ENCODE peak calls at places on chromosomes 3 and 15, in six cellular contexts. F is heart left ventricle; A is naive thymus-derived CD4-positive, alpha-beta T cell; Z is HCT116; C is CD4-positive, CD25-positive, alpha-beta regulatory T cell; E is right atrium auricular region. V is an unnamed sample.

GRCh38 chr3:103002447-103002846 is 567.6 kb downstream of the ZPLD1 start:
- DNase-seq in C (no peak), Z (no peak), E (no peak), F (no peak), A (no peak), V (no peak)

GRCh38 chr3:196502775-196503181 is 790 bp downstream of the RNF168 start:
- DNase-seq in A (peak; percentile 63), E (peak; percentile 65), Z (no peak), F (peak; percentile 70), C (peak; percentile 49), V (peak; percentile 68)

GRCh38 chr3:8607285-8608040 is 37.1 kb downstream of the SSUH2 start:
- DNase-seq in Z (peak; percentile 15), A (no peak), E (peak; percentile 91), C (no peak), F (no peak), V (peak; percentile 80)

GRCh38 chr15:76059320-76060097 is at the start of gene TMEM266:
- DNase-seq in A (peak; percentile 51), E (no peak), F (peak; percentile 66), C (no peak), Z (no peak), V (peak; percentile 27)

GRCh38 chr3:33052671-33053070 is 44.3 kb downstream of the GLB1 start:
- DNase-seq in F (no peak), C (no peak), E (no peak), Z (no peak), A (no peak), V (no peak)

GRCh38 chr3:197811343-197811742 is 20.3 kb downstream of the LRCH3 start:
- DNase-seq in F (no peak), E (peak; percentile 83), C (no peak), A (no peak), Z (no peak), V (no peak)

GRCh38 chr15:24985224-24985623 is 30.4 kb downstream of the SNRPN start:
- DNase-seq in A (no peak), F (no peak), E (no peak), C (no peak), Z (no peak), V (no peak)

GRCh38 chr15:98187549-98187948 is 227.0 kb downstream of the ARRDC4 start:
- DNase-seq in A (no peak), E (no peak), F (no peak), C (no peak), Z (no peak), V (no peak)

GRCh38 chr3:76638006-76638405 is 401.9 kb upstream of the ROBO2 start:
- DNase-seq in A (no peak), Z (no peak), C (no peak), E (no peak), F (no peak), V (no peak)

GRCh38 chr3:151871639-151872468 is 1.6 kb upstream of the SUCNR1 start:
- DNase-seq in C (no peak), A (no peak), E (no peak), F (no peak), Z (no peak), V (no peak)

GRCh38 chr3:186461141-186461540 is 83.0 kb downstream of the CRYGS start:
- DNase-seq in A (no peak), F (no peak), Z (no peak), E (no peak), C (no peak), V (no peak)

GRCh38 chr3:73848173-73848751 is 223.5 kb upstream of the PDZRN3 start:
- DNase-seq in C (no peak), E (no peak), A (no peak), Z (no peak), F (no peak), V (no peak)

GRCh38 chr3:65210026-65210814 is 522.4 kb upstream of the ADAMTS9 start:
- DNase-seq in A (no peak), C (no peak), F (no peak), Z (no peak), E (no peak), V (no peak)

GRCh38 chr3:12946134-12946533 is 104.8 kb upstream of the RPL32 start:
- DNase-seq in E (no peak), C (no peak), F (no peak), Z (no peak), A (no peak), V (no peak)
- H3K4me1 ChIP-seq in E (peaks cover 82% of the 10 kb centered on the region), C (peaks cover 21% of the 10 kb centered on the region), F (peaks cover 70% of the 10 kb centered on the region), Z (peaks cover 30% of the 10 kb centered on the region), A (peaks cover 29% of the 10 kb centered on the region), V (peaks cover 69% of the 10 kb centered on the region)

GRCh38 chr3:16171009-16171408 is 3.5 kb upstream of the GALNT15 start:
- DNase-seq in E (no peak), Z (no peak), C (no peak), F (no peak), A (no peak), V (no peak)
- H3K27ac ChIP-seq in E (no peak overlapping the region), Z (no peak overlapping the region), C (no peak overlapping the region), F (no peak overlapping the region), A (no peak overlapping the region), V (no peak overlapping the region)

GRCh38 chr15:75044258-75044878 is 21.0 kb downstream of the PPCDC start:
- DNase-seq in C (no peak), A (no peak), Z (no peak), F (no peak), E (no peak), V (no peak)
- H3K4me1 ChIP-seq in C (peaks cover 37% of the 10 kb centered on the region), A (peaks cover 5% of the 10 kb centered on the region), Z (peaks cover 43% of the 10 kb centered on the region), F (peaks cover 59% of the 10 kb centered on the region), E (peaks cover 77% of the 10 kb centered on the region), V (peaks cover 74% of the 10 kb centered on the region)

DNA sequence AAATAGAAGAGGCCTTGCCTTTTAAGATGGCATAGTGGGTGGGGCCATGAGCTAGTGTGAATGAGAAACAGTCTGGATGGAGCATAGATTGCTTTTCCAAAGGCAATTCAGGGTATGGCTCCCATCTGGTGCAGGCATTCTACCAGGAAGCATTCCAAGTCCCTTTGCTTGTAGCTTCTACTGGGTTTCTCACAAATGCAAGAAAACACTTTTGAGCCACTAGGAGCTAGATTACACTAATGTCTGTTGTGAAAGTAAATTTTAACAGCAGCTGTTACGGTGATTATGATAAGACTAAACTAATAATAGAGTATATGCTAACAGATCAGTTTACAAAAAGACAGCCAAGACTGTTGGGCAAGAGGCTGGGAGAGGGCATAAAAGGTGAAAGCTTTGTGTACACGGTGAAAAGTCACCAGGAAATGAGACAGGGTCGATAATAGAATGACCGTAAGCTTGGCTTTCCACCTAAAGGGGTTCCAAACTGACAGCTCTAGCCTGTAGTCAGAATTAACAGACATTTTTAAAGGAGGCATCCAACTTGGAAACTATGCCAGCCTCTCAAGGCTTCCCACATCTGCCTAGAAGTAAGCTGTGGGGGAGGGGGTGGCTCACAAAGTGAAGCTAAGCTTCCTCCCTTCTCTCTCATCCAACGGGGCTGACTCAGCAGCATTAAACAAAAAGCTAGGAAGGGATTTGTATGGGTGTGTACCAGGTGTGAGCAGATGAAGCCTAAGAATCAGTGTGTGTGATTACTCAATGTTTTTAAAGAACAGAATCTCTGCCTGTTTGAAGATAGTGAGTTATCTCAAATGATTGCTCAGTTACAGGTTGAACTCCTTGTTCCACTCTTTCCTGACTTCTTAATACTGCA is 61.1 kb upstream of the GPD1L start:
- DNase-seq in E (no peak), F (no peak), A (no peak), C (no peak), Z (peak; percentile 8), V (no peak)
- H3K27ac ChIP-seq in E (peak overlapping the region; percentile 64), F (peak overlapping the region; percentile 80), A (no peak overlapping the region), C (no peak overlapping the region), Z (no peak overlapping the region), V (peak overlapping the region; percentile 69)

GRCh38 chr3:24339266-24339825 is 155.3 kb downstream of the THRB start:
- DNase-seq in A (no peak), E (no peak), Z (no peak), F (no peak), C (no peak), V (no peak)
- H3K4me1 ChIP-seq in A (no peaks in the 10 kb centered on the region), E (no peaks in the 10 kb centered on the region), Z (no peaks in the 10 kb centered on the region), F (peaks cover 6% of the 10 kb centered on the region), C (no peaks in the 10 kb centered on the region), V (peaks cover 5% of the 10 kb centered on the region)

GRCh38 chr15:36501063-36501678 is 78.3 kb upstream of the CDIN1 start:
- DNase-seq in C (no peak), F (no peak), Z (peak; percentile 69), E (no peak), A (no peak), V (peak; percentile 60)
- H3K27ac ChIP-seq in C (no peak overlapping the region), F (peak overlapping the region; percentile 18), Z (peak overlapping the region; percentile 30), E (no peak overlapping the region), A (no peak overlapping the region), V (no peak overlapping the region)

DNA sequence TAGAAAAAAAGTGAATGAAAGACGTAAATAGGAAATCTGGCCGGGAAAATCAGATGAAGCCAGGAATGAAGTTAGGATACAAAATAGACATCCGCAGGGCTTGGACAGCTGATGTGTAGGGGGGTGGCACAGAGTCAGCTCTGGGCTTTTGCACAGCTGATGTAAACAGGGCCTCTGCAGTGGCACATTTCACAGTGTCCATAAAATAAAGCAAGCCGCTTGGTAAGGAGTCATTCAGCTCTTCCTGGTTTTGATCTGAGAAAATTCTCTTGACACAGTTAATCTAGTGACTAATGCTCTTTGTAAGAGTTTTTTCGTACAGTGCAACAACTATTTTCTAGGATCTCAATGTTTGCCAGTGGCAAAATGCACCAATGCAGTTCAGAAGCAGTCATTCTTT is 153.3 kb downstream of the USP13 start:
- DNase-seq in A (no peak), C (no peak), Z (no peak), F (no peak), E (no peak), V (no peak)
- H3K4me1 ChIP-seq in A (no peaks in the 10 kb centered on the region), C (no peaks in the 10 kb centered on the region), Z (no peaks in the 10 kb centered on the region), F (no peaks in the 10 kb centered on the region), E (no peaks in the 10 kb centered on the region), V (no peaks in the 10 kb centered on the region)